ENCODE peak calls at places on chromosomes 1 and 21, in four cellular contexts. V is CD4-positive, CD25-positive, alpha-beta regulatory T cell; J is stimulated activated naive CD8-positive, alpha-beta T cell treated with anti-CD3 and anti-CD28 coated beads, Interleukin-15, Interleukin-2, amounts not matched to agents 100 U/mL and 50 U/mL, for 24 hours; L is RWPE1. S is an unnamed sample.

GRCh38 chr1:245291351-245291750 is 136.6 kb downstream of the KIF26B start:
- DNase-seq in L (no peak), V (no peak), J (no peak), S (no peak)

GRCh38 chr1:19087737-19088594 is 122.1 kb downstream of the UBR4 start:
- DNase-seq in L (no peak), V (no peak), J (peak), S (no peak)

GRCh38 chr1:205216588-205216987 is 5.1 kb upstream of the DSTYK start:
- DNase-seq in J (no peak), L (no peak), V (no peak), S (no peak)

GRCh38 chr1:13701274-13701650 is 1.3 kb downstream of the PRDM2 start:
- DNase-seq in J (no peak), L (no peak), V (no peak), S (no peak)

GRCh38 chr1:3459940-3460652 is 5.6 kb downstream of the ARHGEF16 start:
- DNase-seq in L (no peak), V (no peak), J (no peak), S (peak)

GRCh38 chr1:193631306-193631705 is 444.9 kb upstream of the B3GALT2 start:
- DNase-seq in J (no peak), L (no peak), V (no peak), S (no peak)

GRCh38 chr1:227905573-227906487 is 41.9 kb downstream of the WNT9A start:
- DNase-seq in L (no peak), J (no peak), V (no peak), S (no peak)

GRCh38 chr21:36917487-36918158 is 48.8 kb downstream of the HLCS start:
- DNase-seq in V (no peak), J (no peak), L (peak), S (peak)

GRCh38 chr1:88742546-88742945 is 58.5 kb downstream of the PKN2 start:
- DNase-seq in L (no peak), J (no peak), V (no peak), S (no peak)

GRCh38 chr21:34817821-34818662 is 149.2 kb downstream of the CLIC6 start:
- DNase-seq in L (no peak), V (no peak), J (no peak), S (no peak)

S was measured in epithelial cell of esophagus.